ENCODE peak calls at places on chromosome 13, in nine cellular contexts. B, D, K, Q, A, M, O, T and Y are unnamed samples.

GRCh38 chr13:27014406-27015359 is 156.9 kb downstream of the USP12 start:
- DNase-seq in B (no peak), D (no peak), K (no peak), Q (no peak), A (no peak), M (no peak), O (no peak), T (no peak), Y (no peak)

GRCh38 chr13:59279024-59279423 is 884.7 kb downstream of the DIAPH3 start:
- DNase-seq in B (no peak), D (no peak), K (no peak), Q (no peak), A (no peak), M (no peak), O (no peak), T (no peak), Y (no peak)

GRCh38 chr13:113943821-113944565 is 29.9 kb downstream of the C13orf46 start:
- DNase-seq in B (no peak), D (no peak), K (no peak), Q (no peak), A (no peak), M (no peak), O (no peak), T (no peak), Y (no peak)

GRCh38 chr13:24650157-24650556 is 30.1 kb upstream of the ATP12A start:
- DNase-seq in B (no peak), D (no peak), K (no peak), Q (no peak), A (no peak), M (no peak), O (peak; percentile 91), T (no peak), Y (no peak)

GRCh38 chr13:100710176-100710575 is 35.6 kb upstream of the TMTC4 start:
- DNase-seq in B (no peak), D (no peak), K (no peak), Q (no peak), A (no peak), M (no peak), O (no peak), T (no peak), Y (no peak)

GRCh38 chr13:37403776-37404497 is 194.6 kb downstream of the POSTN start:
- DNase-seq in B (peak; percentile 21), D (no peak), K (no peak), Q (peak; percentile 87), A (no peak), M (no peak), O (peak; percentile 75), T (no peak), Y (no peak)

GRCh38 chr13:106566682-106567420 is 1.1 kb downstream of the ARGLU1 start:
- DNase-seq in B (peak; percentile 20), D (no peak), K (peak; percentile 75), Q (peak; percentile 35), A (no peak), M (no peak), O (peak; percentile 78), T (peak; percentile 78), Y (no peak)

GRCh38 chr13:51626749-51627148 is 42.5 kb downstream of the WDFY2 start:
- DNase-seq in B (no peak), D (no peak), K (no peak), Q (no peak), A (no peak), M (no peak), O (peak; percentile 52), T (no peak), Y (no peak)

GRCh38 chr13:59531571-59532091 is 632.1 kb downstream of the DIAPH3 start:
- DNase-seq in B (peak; percentile 61), D (peak; percentile 63), K (peak; percentile 61), Q (peak; percentile 71), A (no peak), M (no peak), O (peak; percentile 71), T (peak; percentile 73), Y (no peak)

GRCh38 chr13:23725922-23726321 is 155.7 kb downstream of the TNFRSF19 start:
- DNase-seq in B (no peak), D (no peak), K (no peak), Q (no peak), A (no peak), M (no peak), O (peak; percentile 35), T (no peak), Y (no peak)

GRCh38 chr13:102917019-102917418 is 71.2 kb downstream of the ERCC5 start:
- DNase-seq in B (no peak), D (no peak), K (no peak), Q (no peak), A (no peak), M (no peak), O (no peak), T (no peak), Y (no peak)

GRCh38 chr13:102793583-102794355 is 5.0 kb downstream of the POGLUT2 start:
- DNase-seq in B (no peak), D (no peak), K (no peak), Q (no peak), A (no peak), M (no peak), O (no peak), T (no peak), Y (no peak)

GRCh38 chr13:44884076-44884729 is 105.1 kb downstream of the NUFIP1 start:
- DNase-seq in B (peak; percentile 81), D (no peak), K (no peak), Q (peak; percentile 90), A (no peak), M (no peak), O (peak; percentile 92), T (no peak), Y (no peak)

GRCh38 chr13:20713751-20714150 is 10.3 kb downstream of the IL17D start:
- DNase-seq in B (peak; percentile 77), D (no peak), K (no peak), Q (peak; percentile 72), A (no peak), M (no peak), O (peak; percentile 69), T (no peak), Y (no peak)

GRCh38 chr13:47117268-47117667 is 220.4 kb upstream of the HTR2A start:
- DNase-seq in B (peak; percentile 56), D (no peak), K (no peak), Q (peak; percentile 79), A (no peak), M (no peak), O (peak; percentile 87), T (no peak), Y (no peak)

GRCh38 chr13:91236182-91236581 is 111.3 kb upstream of the MIR17HG start:
- DNase-seq in B (no peak), D (no peak), K (no peak), Q (no peak), A (no peak), M (no peak), O (no peak), T (no peak), Y (no peak)

GRCh38 chr13:40682449-40683240 is 16.2 kb upstream of the FOXO1 start:
- DNase-seq in B (peak; percentile 10), D (no peak), K (no peak), Q (no peak), A (no peak), M (no peak), O (peak; percentile 39), T (no peak), Y (no peak)
- TF ChIP-seq CTCF in B (peak; percentile 90), D (no peak), K (peak; percentile 42), Q (no peak), A (peak; percentile 83), M (peak; percentile 75), O (peak; percentile 17), T (peak; percentile 54), Y (no peak)

DNA sequence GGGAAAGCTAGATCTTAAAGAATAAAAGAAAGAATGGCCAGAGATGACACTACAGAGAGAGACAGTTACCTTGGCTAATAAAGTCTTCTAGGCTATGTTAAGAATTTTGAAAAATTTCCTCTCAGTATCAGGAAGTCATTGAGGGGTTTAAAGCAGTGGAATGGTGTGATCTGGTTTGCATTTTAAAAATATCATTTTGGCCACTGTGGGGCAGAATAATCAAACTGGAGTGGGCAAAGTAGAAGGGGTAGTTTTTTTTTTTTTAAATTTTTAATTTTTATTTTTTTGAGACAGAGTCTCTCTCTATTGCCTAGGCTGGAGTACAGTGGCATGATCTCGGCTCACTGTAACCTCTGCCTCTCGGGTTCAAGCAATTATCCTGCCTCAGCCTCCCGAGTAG is 4.4 kb upstream of the CNMD start:
- DNase-seq in B (no peak), D (no peak), K (no peak), Q (no peak), A (no peak), M (no peak), O (no peak), T (no peak), Y (no peak)
- TF ChIP-seq CTCF in B (peak; percentile 40), D (no peak), K (no peak), Q (no peak), A (no peak), M (no peak), O (no peak), T (no peak), Y (no peak)

GRCh38 chr13:76885203-76886004 is 801 bp downstream of the KCTD12 start:
- DNase-seq in B (peak; percentile 53), D (peak; percentile 28), K (peak; percentile 75), Q (peak; percentile 67), A (peak; percentile 28), M (peak; percentile 68), O (peak; percentile 91), T (peak; percentile 81), Y (peak; percentile 57)

GRCh38 chr13:76882431-76882830 is 3.8 kb downstream of the KCTD12 start:
- DNase-seq in B (no peak), D (no peak), K (no peak), Q (peak; percentile 28), A (no peak), M (no peak), O (peak; percentile 88), T (peak; percentile 49), Y (no peak)

GRCh38 chr13:76884571-76885202 is 1.5 kb downstream of the KCTD12 start:
- DNase-seq in B (no peak), D (no peak), K (no peak), Q (no peak), A (no peak), M (no peak), O (peak; percentile 76), T (no peak), Y (no peak)

GRCh38 chr13:76886005-76886291 is 257 bp downstream of the KCTD12 start:
- DNase-seq in B (no peak), D (no peak), K (no peak), Q (no peak), A (no peak), M (no peak), O (no peak), T (peak; percentile 54), Y (no peak)

GRCh38 chr13:76884167-76884566 is 2.0 kb downstream of the KCTD12 start:
- DNase-seq in B (no peak), D (no peak), K (peak; percentile 56), Q (peak; percentile 29), A (no peak), M (peak; percentile 17), O (peak; percentile 78), T (peak; percentile 53), Y (no peak)
- TF ChIP-seq CTCF in B (peak; percentile 29), D (no peak), K (peak; percentile 4), Q (peak; percentile 70), A (no peak), M (no peak), O (peak; percentile 30), T (no peak), Y (no peak)

DNA sequence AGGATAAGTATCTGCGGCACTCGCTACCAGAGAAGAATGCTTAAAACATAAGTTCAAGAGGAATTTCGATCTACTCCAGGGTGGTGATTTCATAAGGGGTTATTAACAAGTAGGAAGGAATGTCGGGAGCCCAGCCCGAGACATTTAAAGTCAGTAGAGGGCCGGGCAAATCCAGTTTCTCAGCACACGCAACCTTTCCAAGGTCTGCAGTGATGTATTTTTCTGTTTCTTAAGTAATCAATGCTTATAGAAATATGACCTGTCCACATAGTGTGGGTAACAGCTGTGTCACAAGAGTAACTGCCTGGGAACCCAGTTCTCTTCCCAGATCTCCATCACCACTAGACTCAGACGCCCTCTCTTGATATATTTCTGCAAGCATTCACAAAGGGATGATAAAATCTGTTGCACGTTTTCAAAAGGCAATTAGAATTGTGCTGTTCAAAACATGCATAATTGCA is 525.9 kb downstream of the MYO16 start:
- DNase-seq in B (no peak), D (no peak), K (peak; percentile 62), Q (peak; percentile 89), A (no peak), M (no peak), O (no peak), T (no peak), Y (no peak)
- TF ChIP-seq CTCF in B (peak; percentile 9), D (no peak), K (no peak), Q (no peak), A (no peak), M (no peak), O (no peak), T (no peak), Y (no peak)